ENCODE peak calls at places on chromosomes 2 and 18, in seven cellular contexts. One of them, this sample, is unnamed. For H3K36me3, the result is how much of the 10 kb centered on the place peaks cover.

GRCh38 chr2:206693399-206694137 is 24.6 kb downstream of the DYTN start:
- DNase-seq in GM23338: peak
- DNase-seq in sigmoid colon: no peak
- DNase-seq in hepatocyte: peak
- DNase-seq in mesenchymal stem cell: peak
- DNase-seq in lower lobe of right lung: no peak
- DNase-seq in brain microvascular endothelial cell: peak
- DNase-seq in this sample: peak

GRCh38 chr2:216619411-216620393 is 13.5 kb upstream of the IGFBP2 start:
- DNase-seq in GM23338: no peak
- DNase-seq in sigmoid colon: no peak
- DNase-seq in hepatocyte: peak
- DNase-seq in mesenchymal stem cell: peak
- DNase-seq in lower lobe of right lung: no peak
- DNase-seq in brain microvascular endothelial cell: no peak
- DNase-seq in this sample: no peak

GRCh38 chr2:207236156-207236935 is 70.6 kb upstream of the KLF7 start:
- DNase-seq in GM23338: no peak
- DNase-seq in sigmoid colon: peak
- DNase-seq in hepatocyte: no peak
- DNase-seq in mesenchymal stem cell: no peak
- DNase-seq in lower lobe of right lung: peak
- DNase-seq in brain microvascular endothelial cell: no peak
- DNase-seq in this sample: no peak

GRCh38 chr2:33784488-33784887 is 185.4 kb upstream of the FAM98A start:
- DNase-seq in GM23338: no peak
- DNase-seq in sigmoid colon: no peak
- DNase-seq in hepatocyte: no peak
- DNase-seq in mesenchymal stem cell: no peak
- DNase-seq in lower lobe of right lung: no peak
- DNase-seq in brain microvascular endothelial cell: no peak
- DNase-seq in this sample: no peak

GRCh38 chr2:111036042-111036441 is 84.7 kb upstream of the BCL2L11 start:
- DNase-seq in GM23338: no peak
- DNase-seq in sigmoid colon: no peak
- DNase-seq in hepatocyte: no peak
- DNase-seq in mesenchymal stem cell: no peak
- DNase-seq in lower lobe of right lung: no peak
- DNase-seq in brain microvascular endothelial cell: no peak
- DNase-seq in this sample: no peak

GRCh38 chr2:134706587-134707329 is 12.0 kb downstream of the TMEM163 start:
- DNase-seq in GM23338: peak
- DNase-seq in sigmoid colon: no peak
- DNase-seq in hepatocyte: no peak
- DNase-seq in mesenchymal stem cell: no peak
- DNase-seq in lower lobe of right lung: no peak
- DNase-seq in brain microvascular endothelial cell: no peak
- DNase-seq in this sample: no peak

GRCh38 chr2:232779935-232780334 is 3.6 kb upstream of the KCNJ13 start:
- DNase-seq in GM23338: no peak
- DNase-seq in sigmoid colon: no peak
- DNase-seq in hepatocyte: no peak
- DNase-seq in mesenchymal stem cell: no peak
- DNase-seq in lower lobe of right lung: no peak
- DNase-seq in brain microvascular endothelial cell: no peak
- DNase-seq in this sample: no peak

GRCh38 chr18:53551868-53552426 is 672.5 kb downstream of the MBD2 start:
- DNase-seq in GM23338: no peak
- DNase-seq in sigmoid colon: no peak
- DNase-seq in hepatocyte: no peak
- DNase-seq in mesenchymal stem cell: no peak
- DNase-seq in lower lobe of right lung: no peak
- DNase-seq in brain microvascular endothelial cell: no peak
- DNase-seq in this sample: no peak

GRCh38 chr2:40364143-40364903 is 87.6 kb downstream of the SLC8A1 start:
- DNase-seq in GM23338: no peak
- DNase-seq in sigmoid colon: no peak
- DNase-seq in hepatocyte: no peak
- DNase-seq in mesenchymal stem cell: peak
- DNase-seq in lower lobe of right lung: no peak
- DNase-seq in brain microvascular endothelial cell: no peak
- DNase-seq in this sample: no peak

GRCh38 chr2:23235292-23235691 is 149.7 kb upstream of the KLHL29 start:
- DNase-seq in GM23338: no peak
- DNase-seq in sigmoid colon: no peak
- DNase-seq in hepatocyte: no peak
- DNase-seq in mesenchymal stem cell: no peak
- DNase-seq in lower lobe of right lung: no peak
- DNase-seq in brain microvascular endothelial cell: no peak
- DNase-seq in this sample: no peak

GRCh38 chr18:58316400-58316942 is 272.4 kb downstream of the NEDD4L start:
- DNase-seq in GM23338: no peak
- DNase-seq in sigmoid colon: no peak
- DNase-seq in hepatocyte: no peak
- DNase-seq in mesenchymal stem cell: no peak
- DNase-seq in lower lobe of right lung: no peak
- DNase-seq in brain microvascular endothelial cell: no peak
- DNase-seq in this sample: no peak

GRCh38 chr18:48488388-48488850 is 50.4 kb upstream of the CTIF start:
- DNase-seq in GM23338: peak
- DNase-seq in sigmoid colon: no peak
- DNase-seq in hepatocyte: peak
- DNase-seq in mesenchymal stem cell: peak
- DNase-seq in lower lobe of right lung: peak
- DNase-seq in brain microvascular endothelial cell: peak
- DNase-seq in this sample: peak

GRCh38 chr2:24971300-24971549 is 530 bp downstream of the DNAJC27 start:
- DNase-seq in GM23338: no peak
- DNase-seq in sigmoid colon: no peak
- DNase-seq in hepatocyte: no peak
- DNase-seq in mesenchymal stem cell: no peak
- DNase-seq in lower lobe of right lung: no peak
- DNase-seq in brain microvascular endothelial cell: no peak
- DNase-seq in this sample: no peak

GRCh38 chr18:21363411-21363810 is 121.4 kb downstream of the GREB1L start:
- DNase-seq in GM23338: no peak
- DNase-seq in sigmoid colon: no peak
- DNase-seq in hepatocyte: no peak
- DNase-seq in mesenchymal stem cell: no peak
- DNase-seq in lower lobe of right lung: no peak
- DNase-seq in brain microvascular endothelial cell: no peak
- DNase-seq in this sample: no peak

GRCh38 chr18:74524097-74524496 is 10.2 kb upstream of the CNDP1 start:
- DNase-seq in GM23338: no peak
- DNase-seq in sigmoid colon: peak
- DNase-seq in hepatocyte: no peak
- DNase-seq in mesenchymal stem cell: peak
- DNase-seq in lower lobe of right lung: no peak
- DNase-seq in brain microvascular endothelial cell: no peak
- DNase-seq in this sample: peak

GRCh38 chr2:6650311-6650710 is 215.4 kb downstream of the CMPK2 start:
- DNase-seq in GM23338: no peak
- DNase-seq in sigmoid colon: no peak
- DNase-seq in hepatocyte: no peak
- DNase-seq in mesenchymal stem cell: no peak
- DNase-seq in lower lobe of right lung: no peak
- DNase-seq in brain microvascular endothelial cell: no peak
- DNase-seq in this sample: no peak

GRCh38 chr18:2304378-2305175 is 266.7 kb downstream of the METTL4 start:
- DNase-seq in GM23338: no peak
- DNase-seq in sigmoid colon: no peak
- DNase-seq in hepatocyte: no peak
- DNase-seq in mesenchymal stem cell: no peak
- DNase-seq in lower lobe of right lung: no peak
- DNase-seq in brain microvascular endothelial cell: peak
- DNase-seq in this sample: no peak

GRCh38 chr2:215465246-215465645 is 29.4 kb upstream of the FN1 start:
- DNase-seq in GM23338: no peak
- DNase-seq in sigmoid colon: no peak
- DNase-seq in hepatocyte: no peak
- DNase-seq in mesenchymal stem cell: no peak
- DNase-seq in lower lobe of right lung: no peak
- DNase-seq in brain microvascular endothelial cell: peak
- DNase-seq in this sample: no peak

GRCh38 chr2:16425462-16426336 is 239.9 kb downstream of the CYRIA start:
- DNase-seq in GM23338: no peak
- DNase-seq in sigmoid colon: no peak
- DNase-seq in hepatocyte: peak
- DNase-seq in mesenchymal stem cell: no peak
- DNase-seq in lower lobe of right lung: peak
- DNase-seq in brain microvascular endothelial cell: no peak
- DNase-seq in this sample: peak

GRCh38 chr2:182062329-182062972 is 76.8 kb downstream of the PPP1R1C start:
- DNase-seq in GM23338: no peak
- DNase-seq in sigmoid colon: no peak
- DNase-seq in hepatocyte: no peak
- DNase-seq in mesenchymal stem cell: no peak
- DNase-seq in lower lobe of right lung: no peak
- DNase-seq in brain microvascular endothelial cell: no peak
- DNase-seq in this sample: no peak

GRCh38 chr2:134372611-134373131 is 118.8 kb downstream of the MGAT5 start:
- DNase-seq in GM23338: no peak
- DNase-seq in sigmoid colon: peak
- DNase-seq in hepatocyte: peak
- DNase-seq in mesenchymal stem cell: peak
- DNase-seq in lower lobe of right lung: no peak
- DNase-seq in brain microvascular endothelial cell: peak
- DNase-seq in this sample: no peak

GRCh38 chr18:46456691-46457090 is 200.3 kb downstream of the LOXHD1 start:
- DNase-seq in GM23338: no peak
- DNase-seq in sigmoid colon: no peak
- DNase-seq in hepatocyte: no peak
- DNase-seq in mesenchymal stem cell: no peak
- DNase-seq in lower lobe of right lung: no peak
- DNase-seq in brain microvascular endothelial cell: no peak
- DNase-seq in this sample: no peak

GRCh38 chr2:16763056-16763455 is 97.4 kb upstream of the CYRIA start:
- DNase-seq in GM23338: no peak
- DNase-seq in sigmoid colon: no peak
- DNase-seq in hepatocyte: no peak
- DNase-seq in mesenchymal stem cell: no peak
- DNase-seq in lower lobe of right lung: no peak
- DNase-seq in brain microvascular endothelial cell: no peak
- DNase-seq in this sample: no peak

GRCh38 chr2:151774506-151774905 is 40.2 kb upstream of the NEB start:
- DNase-seq in GM23338: no peak
- DNase-seq in sigmoid colon: no peak
- DNase-seq in hepatocyte: no peak
- DNase-seq in mesenchymal stem cell: peak
- DNase-seq in lower lobe of right lung: no peak
- DNase-seq in brain microvascular endothelial cell: no peak
- DNase-seq in this sample: no peak

GRCh38 chr18:12540751-12541150 is 117.2 kb downstream of the SPIRE1 start:
- DNase-seq in GM23338: no peak
- DNase-seq in sigmoid colon: no peak
- DNase-seq in hepatocyte: no peak
- DNase-seq in mesenchymal stem cell: no peak
- DNase-seq in lower lobe of right lung: no peak
- DNase-seq in brain microvascular endothelial cell: no peak
- DNase-seq in this sample: no peak

GRCh38 chr18:77088977-77089795 is 43.4 kb downstream of the MBP start:
- DNase-seq in GM23338: peak
- DNase-seq in sigmoid colon: no peak
- DNase-seq in hepatocyte: peak
- DNase-seq in mesenchymal stem cell: no peak
- DNase-seq in lower lobe of right lung: peak
- DNase-seq in brain microvascular endothelial cell: no peak
- DNase-seq in this sample: no peak

GRCh38 chr18:77087391-77088141 is 45.0 kb downstream of the MBP start:
- DNase-seq in GM23338: peak
- DNase-seq in sigmoid colon: peak
- DNase-seq in hepatocyte: peak
- DNase-seq in mesenchymal stem cell: peak
- DNase-seq in lower lobe of right lung: peak
- DNase-seq in brain microvascular endothelial cell: no peak
- DNase-seq in this sample: peak

GRCh38 chr18:77090546-77091200 is 41.9 kb downstream of the MBP start:
- DNase-seq in GM23338: no peak
- DNase-seq in sigmoid colon: no peak
- DNase-seq in hepatocyte: no peak
- DNase-seq in mesenchymal stem cell: no peak
- DNase-seq in lower lobe of right lung: no peak
- DNase-seq in brain microvascular endothelial cell: no peak
- DNase-seq in this sample: no peak

GRCh38 chr18:77091366-77091765 is 41.2 kb downstream of the MBP start:
- DNase-seq in GM23338: no peak
- DNase-seq in sigmoid colon: no peak
- DNase-seq in hepatocyte: no peak
- DNase-seq in mesenchymal stem cell: no peak
- DNase-seq in lower lobe of right lung: no peak
- DNase-seq in brain microvascular endothelial cell: no peak
- DNase-seq in this sample: no peak

GRCh38 chr18:77089796-77090285 is 42.7 kb downstream of the MBP start:
- DNase-seq in GM23338: no peak
- DNase-seq in sigmoid colon: no peak
- DNase-seq in hepatocyte: no peak
- DNase-seq in mesenchymal stem cell: no peak
- DNase-seq in lower lobe of right lung: no peak
- DNase-seq in brain microvascular endothelial cell: no peak
- DNase-seq in this sample: no peak
- H3K27ac ChIP-seq in GM23338: peak
- H3K27ac ChIP-seq in sigmoid colon: peak
- H3K27ac ChIP-seq in hepatocyte: peak
- H3K27ac ChIP-seq in mesenchymal stem cell: no peak
- H3K27ac ChIP-seq in lower lobe of right lung: peak
- H3K27ac ChIP-seq in brain microvascular endothelial cell: no peak
- H3K27ac ChIP-seq in this sample: no peak

GRCh38 chr2:219444566-219445091 is 10.0 kb downstream of the SPEG start:
- DNase-seq in GM23338: no peak
- DNase-seq in sigmoid colon: peak
- DNase-seq in hepatocyte: no peak
- DNase-seq in mesenchymal stem cell: no peak
- DNase-seq in lower lobe of right lung: no peak
- DNase-seq in brain microvascular endothelial cell: no peak
- DNase-seq in this sample: no peak
- H3K4me3 ChIP-seq in GM23338: no peak
- H3K4me3 ChIP-seq in sigmoid colon: peak
- H3K4me3 ChIP-seq in hepatocyte: no peak
- H3K4me3 ChIP-seq in mesenchymal stem cell: no peak
- H3K4me3 ChIP-seq in lower lobe of right lung: no peak
- H3K4me3 ChIP-seq in brain microvascular endothelial cell: no peak
- H3K4me3 ChIP-seq in this sample: no peak

DNA sequence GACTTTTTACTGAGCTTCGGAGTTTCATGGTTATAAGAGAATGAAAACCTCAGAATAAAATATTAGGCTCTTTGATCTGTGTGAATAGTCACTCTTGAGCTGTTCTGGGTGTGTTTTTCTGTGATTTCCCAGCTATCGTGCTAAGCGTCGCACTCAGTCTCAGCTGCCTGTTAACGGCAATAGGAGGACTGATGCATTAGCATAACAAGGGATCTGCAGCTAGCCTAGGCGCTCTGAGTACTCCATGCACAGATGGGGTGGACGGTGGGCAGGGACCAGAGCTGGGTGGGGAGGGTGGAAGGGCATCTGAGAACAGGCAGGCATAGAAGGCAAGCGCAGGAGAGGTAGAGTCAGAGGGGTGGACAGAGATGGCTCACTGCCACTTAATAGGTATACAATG is 12.4 kb upstream of the PTPN4 start:
- DNase-seq in GM23338: no peak
- DNase-seq in sigmoid colon: no peak
- DNase-seq in hepatocyte: no peak
- DNase-seq in mesenchymal stem cell: no peak
- DNase-seq in lower lobe of right lung: no peak
- DNase-seq in brain microvascular endothelial cell: no peak
- DNase-seq in this sample: no peak
- H3K36me3 ChIP-seq in GM23338: under half
- H3K36me3 ChIP-seq in sigmoid colon: under half
- H3K36me3 ChIP-seq in hepatocyte: under half
- H3K36me3 ChIP-seq in mesenchymal stem cell: under half
- H3K36me3 ChIP-seq in lower lobe of right lung: under half
- H3K36me3 ChIP-seq in brain microvascular endothelial cell: under half
- H3K36me3 ChIP-seq in this sample: under half

GRCh38 chr2:187434342-187434785 is 13.7 kb downstream of the CALCRL start:
- DNase-seq in GM23338: no peak
- DNase-seq in sigmoid colon: no peak
- DNase-seq in hepatocyte: no peak
- DNase-seq in mesenchymal stem cell: no peak
- DNase-seq in lower lobe of right lung: no peak
- DNase-seq in brain microvascular endothelial cell: no peak
- DNase-seq in this sample: no peak
- H3K27ac ChIP-seq in GM23338: no peak
- H3K27ac ChIP-seq in sigmoid colon: no peak
- H3K27ac ChIP-seq in hepatocyte: no peak
- H3K27ac ChIP-seq in mesenchymal stem cell: no peak
- H3K27ac ChIP-seq in lower lobe of right lung: no peak
- H3K27ac ChIP-seq in brain microvascular endothelial cell: no peak
- H3K27ac ChIP-seq in this sample: no peak

This sample was measured in small intestine.